ENCODE peak calls at places on chromosomes 4 and X, in four cellular contexts. N is GM12865, W is breast epithelium, M is CD14-positive monocyte. X is an unnamed sample.

GRCh38 chrX:103407776-103408175 is 31.4 kb downstream of the BEX3 start:
- DNase-seq in N (no peak), W (no peak), M (no peak), X (no peak)

GRCh38 chr4:153318696-153319320 is 25.7 kb upstream of the MND1 start:
- DNase-seq in N (peak; percentile 45), W (no peak), M (no peak), X (no peak)

GRCh38 chr4:78254893-78255292 is 197.8 kb downstream of the FRAS1 start:
- DNase-seq in N (no peak), W (no peak), M (no peak), X (no peak)

GRCh38 chr4:16750882-16751642 is 147.4 kb downstream of the LDB2 start:
- DNase-seq in N (no peak), W (no peak), M (no peak), X (no peak)

GRCh38 chrX:45743081-45743533 is 542.4 kb upstream of the DIPK2B start:
- DNase-seq in N (peak; percentile 10), W (no peak), M (no peak), X (peak; percentile 46)

GRCh38 chr4:102678107-102678506 is 82.7 kb downstream of the MANBA start:
- DNase-seq in N (no peak), W (no peak), M (no peak), X (no peak)

GRCh38 chr4:700587-701264 is 4.9 kb upstream of the PCGF3 start:
- DNase-seq in N (no peak), W (no peak), M (no peak), X (peak; percentile 34)

GRCh38 chrX:1221296-1221845 is 8.9 kb upstream of the CRLF2 start:
- DNase-seq in N (no peak), W (peak; percentile 40), M (peak; percentile 33), X (peak; percentile 6)

GRCh38 chrX:86078650-86079049 is 31.3 kb upstream of the CHM start:
- DNase-seq in N (no peak), W (no peak), M (no peak), X (no peak)

GRCh38 chr4:132866616-132867015 is 282.5 kb upstream of the PCDH10 start:
- DNase-seq in N (no peak), W (no peak), M (no peak), X (no peak)

GRCh38 chr4:108117473-108118182 is 51.1 kb downstream of the LEF1 start:
- DNase-seq in N (no peak), W (no peak), M (no peak), X (no peak)

GRCh38 chr4:61555789-61556188 is 355.7 kb downstream of the ADGRL3 start:
- DNase-seq in N (no peak), W (no peak), M (no peak), X (no peak)

GRCh38 chr4:105544517-105544916 is 7.9 kb upstream of the ARHGEF38 start:
- DNase-seq in N (no peak), W (no peak), M (no peak), X (no peak)

GRCh38 chr4:28686618-28687017 is 1826.0 kb downstream of the STIM2 start:
- DNase-seq in N (peak; percentile 9), W (no peak), M (no peak), X (peak; percentile 15)

GRCh38 chr4:158624889-158625478 is 46.7 kb downstream of the C4orf46 start:
- DNase-seq in N (peak; percentile 68), W (no peak), M (no peak), X (no peak)

GRCh38 chr4:145956288-145956890 is 17.8 kb upstream of the ZNF827 start:
- DNase-seq in N (peak; percentile 71), W (no peak), M (no peak), X (no peak)

GRCh38 chr4:184806246-184806550 is 19.6 kb downstream of the ACSL1 start:
- DNase-seq in N (no peak), W (no peak), M (no peak), X (no peak)

GRCh38 chrX:12979011-12979629 is 4.2 kb downstream of the TMSB4X start:
- DNase-seq in N (peak; percentile 52), W (no peak), M (no peak), X (no peak)

GRCh38 chr4:83386931-83387897 is 52.6 kb upstream of the HPSE start:
- DNase-seq in N (no peak), W (no peak), M (no peak), X (no peak)

GRCh38 chrX:14501312-14501711 is 28.0 kb upstream of the GLRA2 start:
- DNase-seq in N (no peak), W (no peak), M (no peak), X (no peak)

GRCh38 chrX:151019837-151020236 is 36.7 kb downstream of the HMGB3 start:
- DNase-seq in N (no peak), W (no peak), M (no peak), X (no peak)

GRCh38 chr4:154551872-154552686 is 1.9 kb upstream of the PLRG1 start:
- DNase-seq in N (peak; percentile 86), W (peak; percentile 65), M (peak; percentile 72), X (peak; percentile 47)

GRCh38 chr4:41505161-41505653 is 32.8 kb upstream of the LIMCH1 start:
- DNase-seq in N (no peak), W (peak; percentile 57), M (no peak), X (no peak)

GRCh38 chr4:67201334-67201733 is 344.0 kb downstream of the CENPC start:
- DNase-seq in N (peak; percentile 2), W (no peak), M (no peak), X (no peak)

GRCh38 chrX:140503714-140504351 is 1.0 kb downstream of the SOX3 start:
- DNase-seq in N (no peak), W (no peak), M (no peak), X (no peak)

GRCh38 chr4:141046255-141046654 is 87.0 kb downstream of the RNF150 start:
- DNase-seq in N (no peak), W (no peak), M (no peak), X (no peak)

GRCh38 chr4:8641256-8641655 is 48.7 kb downstream of the CPZ start:
- DNase-seq in N (no peak), W (peak; percentile 28), M (peak; percentile 18), X (peak; percentile 57)

GRCh38 chr4:86653237-86653865 is 59.2 kb downstream of the PTPN13 start:
- DNase-seq in N (peak; percentile 21), W (no peak), M (no peak), X (no peak)

GRCh38 chr4:46389301-46389761 is 597 bp downstream of the GABRA2 start:
- DNase-seq in N (no peak), W (no peak), M (no peak), X (no peak)

GRCh38 chr4:174283507-174284180 is at the start of the genes CEP44 and FBXO8:
- DNase-seq in N (peak; percentile 74), W (peak; percentile 64), M (peak; percentile 63), X (peak; percentile 57)

GRCh38 chrX:47643926-47644325 is 6.4 kb downstream of the ELK1 start:
- DNase-seq in N (no peak), W (no peak), M (no peak), X (no peak)
- TF ChIP-seq CTCF in N (peak; percentile 18), W (peak; percentile 23), M (peak; percentile 39), X (no peak)

DNA sequence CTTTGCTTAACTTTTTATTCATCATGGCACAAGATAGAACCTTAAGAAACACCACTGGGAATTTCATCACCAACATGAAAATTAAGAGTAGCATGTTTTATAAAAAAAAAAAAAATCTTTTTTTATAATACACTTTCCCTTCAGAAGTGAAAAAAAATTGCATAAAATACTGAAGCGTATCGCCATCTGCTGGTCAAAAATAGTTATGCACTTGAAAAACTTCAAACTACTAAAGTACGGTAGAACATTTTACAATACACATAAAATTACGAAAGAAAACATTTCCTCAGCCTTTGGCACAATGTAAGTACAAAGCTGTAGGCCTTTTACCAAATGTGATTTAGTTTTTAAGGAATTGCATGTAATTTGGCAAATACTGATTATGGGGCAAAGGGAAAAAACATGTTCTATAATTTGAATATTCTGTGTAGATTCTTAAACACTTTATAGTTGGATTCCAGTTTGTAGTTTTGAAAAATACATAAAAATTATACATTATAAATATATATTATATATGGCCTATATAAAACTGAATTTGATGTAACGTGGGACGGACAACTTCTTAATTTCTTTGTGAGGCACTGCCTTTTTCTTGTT is 26.5 kb downstream of the HCCS start:
- DNase-seq in N (peak; percentile 34), W (no peak), M (no peak), X (no peak)
- TF ChIP-seq CTCF in N (peak; percentile 21), W (peak; percentile 38), M (peak; percentile 70), X (peak; percentile 75)

GRCh38 chrX:131675596-131676194 is 131.8 kb downstream of the OR13H1 start:
- DNase-seq in N (peak; percentile 3), W (no peak), M (no peak), X (no peak)

DNA sequence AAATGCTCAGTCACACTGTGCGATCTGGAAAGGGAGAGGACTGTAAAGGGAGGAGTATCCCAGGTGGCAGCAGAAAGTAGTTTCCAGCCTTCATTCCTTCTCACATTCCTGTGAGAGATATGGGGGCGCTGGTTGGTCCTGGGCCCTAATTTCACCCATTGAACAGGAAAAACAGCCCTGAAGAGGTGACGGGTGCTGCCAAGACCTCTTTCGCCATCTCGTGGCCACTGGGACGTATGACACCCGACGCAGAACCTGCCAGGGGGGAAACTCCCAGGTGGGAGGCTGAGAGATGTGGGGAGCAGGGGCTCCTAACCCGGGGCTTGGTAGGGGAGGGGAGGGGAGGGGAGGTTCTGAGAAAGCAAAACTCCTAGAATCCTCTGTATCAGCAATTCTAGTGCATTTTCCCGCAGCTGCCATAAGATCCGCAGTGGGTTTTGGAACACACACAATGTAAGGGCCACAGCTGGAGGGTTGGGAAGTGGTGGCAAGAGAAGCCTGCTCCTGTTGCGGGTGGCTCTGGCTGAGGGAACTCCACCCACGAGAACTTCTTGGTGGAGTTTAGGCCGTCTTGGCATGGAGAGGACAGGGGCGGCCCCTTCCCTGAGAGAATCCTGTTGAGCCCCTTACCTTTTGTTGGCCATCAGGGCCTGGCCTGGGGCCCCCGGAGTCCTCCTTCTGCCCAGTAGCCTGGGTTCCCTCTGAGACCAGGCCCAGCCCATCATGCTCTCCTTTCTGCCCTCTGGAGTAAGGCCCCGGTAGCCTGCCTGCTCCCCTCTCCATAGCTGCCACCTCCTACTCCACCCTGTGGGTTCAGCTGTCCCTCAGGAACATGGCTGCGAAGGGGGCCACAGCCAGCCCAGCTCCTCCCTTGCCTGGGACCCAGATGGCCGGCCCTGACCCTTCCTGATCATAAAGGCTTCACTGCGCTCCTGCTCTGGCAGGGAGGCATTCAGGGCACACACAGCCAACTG is 134.1 kb downstream of the OR13H1 start:
- DNase-seq in N (peak; percentile 37), W (no peak), M (no peak), X (no peak)
- TF ChIP-seq CTCF in N (peak; percentile 70), W (peak; percentile 23), M (peak; percentile 51), X (peak; percentile 42)

GRCh38 chrX:152819271-152819670 is 11.3 kb downstream of the CETN2 start:
- DNase-seq in N (no peak), W (no peak), M (no peak), X (no peak)

GRCh38 chrX:152823657-152824056 is 6.9 kb downstream of the CETN2 start:
- DNase-seq in N (no peak), W (no peak), M (no peak), X (no peak)

GRCh38 chrX:152822383-152823086 is 8.0 kb downstream of the CETN2 start:
- DNase-seq in N (no peak), W (no peak), M (no peak), X (no peak)

GRCh38 chrX:152819732-152820131 is 10.8 kb downstream of the CETN2 start:
- DNase-seq in N (no peak), W (no peak), M (no peak), X (no peak)

DNA sequence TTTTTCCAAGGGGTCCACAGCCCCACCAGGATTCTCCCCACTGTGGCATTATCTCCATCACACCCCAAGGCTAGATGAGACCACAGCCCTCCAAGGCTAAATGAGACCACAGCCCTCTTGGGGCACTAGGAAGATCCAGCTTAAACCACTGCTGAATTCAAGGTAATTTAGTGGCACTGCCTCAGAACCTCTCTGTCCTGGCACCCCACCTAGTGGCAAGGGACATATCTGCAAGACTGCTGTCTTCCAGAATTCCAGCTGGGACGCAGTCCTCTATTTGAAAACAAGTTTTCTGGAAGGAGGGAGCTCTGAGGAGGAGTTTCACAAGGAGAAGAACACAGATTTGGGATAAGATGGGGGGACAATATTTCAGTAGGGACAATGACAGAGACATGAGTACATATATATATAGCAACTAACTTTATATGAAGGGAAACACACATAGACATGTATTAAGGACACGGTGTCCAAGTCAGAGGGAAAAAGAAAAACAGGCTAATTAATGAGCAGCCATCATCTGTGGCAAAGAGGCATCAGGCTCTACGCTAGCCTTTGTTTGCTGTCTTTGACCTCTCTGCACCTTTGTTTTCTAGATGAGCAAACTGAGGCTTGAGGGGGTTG is 9.3 kb downstream of the CETN2 start:
- DNase-seq in N (peak; percentile 23), W (no peak), M (no peak), X (no peak)
- TF ChIP-seq CTCF in N (peak; percentile 52), W (no peak), M (peak; percentile 50), X (peak; percentile 53)

X was measured in RWPE2.